ENCODE peak calls at places on chromosomes 12 and 14, in six cellular contexts. N is endothelial cell of umbilical vein, I is A549, F is GM12878, T is K562, S is HepG2. W is an unnamed sample.

GRCh38 chr12:4261655-4262054 is 11.9 kb upstream of the CCND2 start:
- DNase-seq in N (no peak), I (no peak), F (peak; percentile 64), T (no peak), S (no peak), W (no peak)

GRCh38 chr12:57929092-57929830 is 12.1 kb upstream of the ATP23 start:
- DNase-seq in N (peak; percentile 36), I (no peak), F (no peak), T (no peak), S (no peak), W (no peak)

GRCh38 chr12:11228268-11228879 is 41.1 kb downstream of the PRB3 start:
- DNase-seq in N (peak; percentile 73), I (peak; percentile 57), F (peak; percentile 16), T (peak; percentile 35), S (peak; percentile 56), W (peak; percentile 57)

GRCh38 chr14:25828562-25828961 is 769.3 kb downstream of the NOVA1 start:
- DNase-seq in N (no peak), I (no peak), F (no peak), T (no peak), S (no peak), W (no peak)

GRCh38 chr12:98645572-98646067 is 530 bp downstream of the APAF1 start:
- DNase-seq in N (peak; percentile 45), I (peak; percentile 40), F (no peak), T (peak; percentile 33), S (no peak), W (peak; percentile 66)

GRCh38 chr12:14408208-14408607 is 42.7 kb downstream of the ATF7IP start:
- DNase-seq in N (peak; percentile 34), I (peak; percentile 31), F (no peak), T (peak; percentile 34), S (no peak), W (peak; percentile 40)

GRCh38 chr12:28878629-28879028 is 270.4 kb upstream of the FAR2 start:
- DNase-seq in N (no peak), I (no peak), F (no peak), T (no peak), S (no peak), W (no peak)

GRCh38 chr14:33790996-33791395 is 159.9 kb downstream of the EGLN3 start:
- DNase-seq in N (no peak), I (no peak), F (peak; percentile 2), T (no peak), S (no peak), W (no peak)

GRCh38 chr12:104910196-104910840 is 47.8 kb downstream of the SLC41A2 start:
- DNase-seq in N (no peak), I (no peak), F (no peak), T (no peak), S (no peak), W (no peak)

GRCh38 chr14:56290195-56290594 is 172.0 kb downstream of the PELI2 start:
- DNase-seq in N (no peak), I (no peak), F (no peak), T (no peak), S (no peak), W (no peak)

GRCh38 chr12:66014818-66015217 is 115.7 kb downstream of the LLPH start:
- DNase-seq in N (no peak), I (peak; percentile 5), F (no peak), T (no peak), S (peak; percentile 13), W (no peak)

GRCh38 chr14:45810152-45810872 is 557.3 kb upstream of the MIS18BP1 start:
- DNase-seq in N (no peak), I (no peak), F (peak; percentile 21), T (no peak), S (no peak), W (peak; percentile 2)

GRCh38 chr14:66070542-66071319 is 415.4 kb upstream of the CCDC196 start:
- DNase-seq in N (peak; percentile 39), I (peak; percentile 16), F (no peak), T (peak; percentile 65), S (peak; percentile 18), W (peak; percentile 44)

GRCh38 chr12:71085575-71085974 is 72.2 kb downstream of the TSPAN8 start:
- DNase-seq in N (no peak), I (no peak), F (no peak), T (no peak), S (no peak), W (no peak)

GRCh38 chr12:53217930-53218307 is 10.9 kb upstream of the ITGB7 start:
- DNase-seq in N (no peak), I (peak; percentile 39), F (no peak), T (no peak), S (no peak), W (no peak)

GRCh38 chr14:63642656-63643382 is 1.1 kb upstream of the WDR89 start:
- DNase-seq in N (no peak), I (no peak), F (no peak), T (no peak), S (no peak), W (peak; percentile 14)

GRCh38 chr14:63644741-63645140 is 3.1 kb upstream of the WDR89 start:
- DNase-seq in N (no peak), I (no peak), F (no peak), T (no peak), S (no peak), W (no peak)

GRCh38 chr14:63642229-63642611 is 549 bp upstream of the WDR89 start:
- DNase-seq in N (peak; percentile 96), I (peak; percentile 94), F (peak; percentile 93), T (peak; percentile 84), S (peak; percentile 94), W (peak; percentile 93)

DNA sequence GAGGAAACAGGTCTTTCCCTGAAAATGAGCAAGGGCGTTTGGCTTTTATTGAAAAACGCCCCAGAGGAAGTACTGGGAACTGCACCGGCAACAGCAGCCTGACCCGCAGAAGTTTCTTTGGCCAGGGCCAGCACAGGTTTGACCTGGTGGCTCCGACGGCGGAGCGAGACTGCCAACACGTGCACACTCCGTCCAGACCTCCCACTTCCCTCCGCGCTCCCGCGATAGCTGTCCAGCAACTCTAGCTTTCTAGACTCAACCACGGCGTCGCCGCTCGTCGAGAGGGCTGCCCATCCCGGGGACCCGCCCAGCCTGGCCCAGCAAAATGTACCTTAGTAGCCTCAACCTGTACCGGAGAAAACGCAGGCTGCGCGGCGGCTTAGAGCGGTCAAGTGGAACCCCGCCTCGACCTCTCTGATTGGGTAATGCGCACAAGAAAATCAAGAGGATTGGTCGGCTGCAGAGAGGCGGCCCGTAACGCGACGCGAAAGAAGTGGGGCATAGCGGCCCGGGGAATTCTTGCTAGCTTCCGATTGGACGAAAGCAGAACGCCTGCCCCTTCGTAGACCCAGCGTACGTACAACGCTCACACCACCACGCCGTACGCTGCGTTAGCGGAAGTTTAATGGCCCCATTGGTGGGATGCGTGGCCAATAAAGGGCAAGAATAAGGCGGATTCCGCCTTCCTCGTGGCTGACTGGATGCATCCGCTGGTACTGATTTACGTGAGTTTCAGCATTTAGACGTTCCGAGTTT is at the start of gene WDR89:
- DNase-seq in N (peak; percentile 100), I (peak; percentile 100), F (peak; percentile 100), T (peak; percentile 97), S (peak; percentile 99), W (peak; percentile 99)
- TF ChIP-seq POLR2A in N (peak; percentile 81), I (peak; percentile 85), F (peak; percentile 91), T (peak; percentile 88), S (peak; percentile 91), W (peak; percentile 83)

GRCh38 chr14:101788016-101788695 is 26.6 kb downstream of the PPP2R5C start:
- DNase-seq in N (no peak), I (no peak), F (no peak), T (no peak), S (no peak), W (no peak)
- TF ChIP-seq MYC in N (no peak), I (no peak), F (no peak), T (no peak), S (no peak), W (no peak)

GRCh38 chr12:130832561-130833209 is 6.4 kb downstream of the STX2 start:
- DNase-seq in N (no peak), I (peak; percentile 30), F (no peak), T (peak; percentile 85), S (no peak), W (peak; percentile 89)
- TF ChIP-seq POLR2A in N (no peak), I (no peak), F (no peak), T (no peak), S (no peak), W (no peak)

GRCh38 chr14:92512807-92513203 is 776 bp upstream of the RIN3 start:
- DNase-seq in N (no peak), I (no peak), F (no peak), T (no peak), S (no peak), W (no peak)

GRCh38 chr14:92513966-92514843 is 624 bp downstream of the RIN3 start:
- DNase-seq in N (peak; percentile 34), I (peak; percentile 24), F (no peak), T (no peak), S (peak; percentile 36), W (peak; percentile 44)

GRCh38 chr14:92511472-92512247 is 1.9 kb upstream of the RIN3 start:
- DNase-seq in N (peak; percentile 91), I (peak; percentile 92), F (no peak), T (no peak), S (no peak), W (no peak)

GRCh38 chr14:92514844-92515509 is 1.4 kb downstream of the RIN3 start:
- DNase-seq in N (no peak), I (no peak), F (no peak), T (no peak), S (no peak), W (peak; percentile 53)

DNA sequence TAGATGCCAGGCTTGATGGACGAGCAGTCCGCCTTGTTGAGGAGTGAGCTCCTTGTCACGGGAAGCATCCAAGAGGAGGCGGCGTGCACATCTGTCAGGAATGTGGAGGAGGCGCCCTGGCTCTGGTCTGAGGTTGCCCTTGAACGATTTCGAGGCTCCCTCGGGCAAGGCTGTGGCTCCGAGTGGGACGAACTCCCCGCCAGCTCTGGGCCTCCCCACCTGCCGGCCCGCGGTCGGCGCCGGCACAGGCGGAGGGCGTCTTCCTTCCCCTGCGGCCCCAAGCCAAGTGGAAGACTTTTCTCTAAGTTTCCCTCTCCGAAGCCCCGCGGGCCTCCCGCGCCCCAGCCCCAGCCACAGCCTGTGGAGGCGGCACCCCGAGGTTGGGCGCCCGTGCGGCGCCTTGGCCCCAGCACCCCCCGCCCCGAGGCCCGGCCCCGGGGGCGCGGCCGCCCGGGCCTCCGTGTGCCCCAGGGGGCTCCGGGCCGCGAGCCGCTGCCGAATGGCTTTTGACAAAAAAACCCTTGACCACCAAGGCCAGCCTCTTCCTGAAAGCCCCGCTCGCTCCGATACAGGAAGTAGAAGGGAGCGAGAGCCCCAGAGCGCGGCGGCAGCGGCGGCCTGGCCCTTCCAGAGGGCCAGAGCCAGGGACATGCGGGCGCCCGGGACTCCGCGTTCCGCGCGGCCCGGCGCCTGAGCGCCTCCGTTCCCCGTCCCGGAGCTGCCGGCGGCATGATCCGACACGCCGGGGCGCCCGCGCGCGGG is at the start of gene RIN3:
- DNase-seq in N (peak; percentile 48), I (peak; percentile 59), F (no peak), T (no peak), S (peak; percentile 38), W (peak; percentile 85)
- TF ChIP-seq MYC in N (no peak), I (no peak), F (no peak), T (no peak), S (no peak), W (no peak)